ENCODE peak calls at places on chromosomes 4 and X, in six cellular contexts. One of them, this sample, is unnamed.

GRCh38 chrX:97835969-97836368 is 952.3 kb downstream of the RPA4 start:
- DNase-seq in fibroblast of mammary gland: no peak
- DNase-seq in cardiac muscle cell: no peak
- DNase-seq in AG04450: no peak
- DNase-seq in GM10248: no peak
- DNase-seq in A549: no peak
- DNase-seq in this sample: no peak

GRCh38 chr4:78235800-78236199 is 178.7 kb downstream of the FRAS1 start:
- DNase-seq in A549: no peak
- DNase-seq in fibroblast of mammary gland: no peak
- DNase-seq in AG04450: no peak
- DNase-seq in cardiac muscle cell: no peak
- DNase-seq in GM10248: no peak
- DNase-seq in this sample: no peak

GRCh38 chr4:16608123-16608522 is 290.3 kb downstream of the LDB2 start:
- DNase-seq in A549: no peak
- DNase-seq in AG04450: no peak
- DNase-seq in fibroblast of mammary gland: no peak
- DNase-seq in cardiac muscle cell: no peak
- DNase-seq in GM10248: no peak
- DNase-seq in this sample: no peak

GRCh38 chrX:2705036-2705435 is 13.9 kb downstream of the CD99 start:
- DNase-seq in GM10248: no peak
- DNase-seq in fibroblast of mammary gland: peak; percentile 50
- DNase-seq in AG04450: no peak
- DNase-seq in cardiac muscle cell: no peak
- DNase-seq in A549: no peak
- DNase-seq in this sample: no peak

GRCh38 chr4:139563515-139563914 is 7.5 kb upstream of the SETD7 start:
- DNase-seq in fibroblast of mammary gland: no peak
- DNase-seq in GM10248: no peak
- DNase-seq in A549: no peak
- DNase-seq in cardiac muscle cell: no peak
- DNase-seq in AG04450: no peak
- DNase-seq in this sample: no peak

GRCh38 chrX:145821898-145822567 is 4.4 kb downstream of the SLITRK2 start:
- DNase-seq in GM10248: no peak
- DNase-seq in AG04450: no peak
- DNase-seq in fibroblast of mammary gland: no peak
- DNase-seq in A549: no peak
- DNase-seq in cardiac muscle cell: no peak
- DNase-seq in this sample: no peak

GRCh38 chr4:54657556-54658313 is at the start of gene KIT:
- DNase-seq in AG04450: no peak
- DNase-seq in fibroblast of mammary gland: no peak
- DNase-seq in GM10248: peak; percentile 17
- DNase-seq in cardiac muscle cell: peak; percentile 85
- DNase-seq in A549: no peak
- DNase-seq in this sample: no peak

GRCh38 chrX:10085223-10085622 is 71.6 kb upstream of the CLCN4 start:
- DNase-seq in fibroblast of mammary gland: no peak
- DNase-seq in A549: no peak
- DNase-seq in GM10248: no peak
- DNase-seq in cardiac muscle cell: no peak
- DNase-seq in AG04450: no peak
- DNase-seq in this sample: no peak

GRCh38 chr4:184506527-184507121 is 32.3 kb upstream of the IRF2 start:
- DNase-seq in GM10248: peak; percentile 73
- DNase-seq in cardiac muscle cell: no peak
- DNase-seq in A549: peak; percentile 8
- DNase-seq in AG04450: no peak
- DNase-seq in fibroblast of mammary gland: no peak
- DNase-seq in this sample: no peak

GRCh38 chrX:46573896-46574336 is 351 bp downstream of the CHST7 start:
- DNase-seq in fibroblast of mammary gland: peak; percentile 49
- DNase-seq in cardiac muscle cell: peak; percentile 37
- DNase-seq in AG04450: no peak
- DNase-seq in GM10248: peak; percentile 48
- DNase-seq in A549: peak; percentile 54
- DNase-seq in this sample: peak; percentile 70

GRCh38 chrX:153974726-153975286 is 2.3 kb downstream of the TMEM187 start:
- DNase-seq in fibroblast of mammary gland: no peak
- DNase-seq in cardiac muscle cell: no peak
- DNase-seq in A549: no peak
- DNase-seq in GM10248: no peak
- DNase-seq in AG04450: no peak
- DNase-seq in this sample: no peak

GRCh38 chrX:101257448-101258259 is 33.5 kb downstream of the TAF7L start:
- DNase-seq in fibroblast of mammary gland: peak; percentile 64
- DNase-seq in A549: no peak
- DNase-seq in cardiac muscle cell: no peak
- DNase-seq in GM10248: no peak
- DNase-seq in AG04450: peak; percentile 26
- DNase-seq in this sample: no peak

GRCh38 chr4:19983072-19983471 is 268.6 kb upstream of the SLIT2 start:
- DNase-seq in GM10248: no peak
- DNase-seq in fibroblast of mammary gland: peak; percentile 95
- DNase-seq in AG04450: peak; percentile 86
- DNase-seq in A549: no peak
- DNase-seq in cardiac muscle cell: no peak
- DNase-seq in this sample: no peak

GRCh38 chr4:4289930-4290850 is at the start of the genes LYAR and ZBTB49:
- DNase-seq in fibroblast of mammary gland: peak; percentile 82
- DNase-seq in AG04450: peak; percentile 66
- DNase-seq in A549: peak; percentile 85
- DNase-seq in cardiac muscle cell: peak; percentile 95
- DNase-seq in GM10248: peak; percentile 98
- DNase-seq in this sample: peak; percentile 94

GRCh38 chr4:4289055-4289454 is 899 bp downstream of the LYAR start:
- DNase-seq in AG04450: no peak
- DNase-seq in cardiac muscle cell: no peak
- DNase-seq in GM10248: no peak
- DNase-seq in fibroblast of mammary gland: no peak
- DNase-seq in A549: peak; percentile 1
- DNase-seq in this sample: no peak

GRCh38 chr4:4284827-4285618 is 4.9 kb downstream of the LYAR start:
- DNase-seq in AG04450: no peak
- DNase-seq in A549: no peak
- DNase-seq in GM10248: no peak
- DNase-seq in fibroblast of mammary gland: peak; percentile 68
- DNase-seq in cardiac muscle cell: peak; percentile 9
- DNase-seq in this sample: peak; percentile 1

GRCh38 chr4:4289575-4289929 is 402 bp downstream of the LYAR start:
- DNase-seq in fibroblast of mammary gland: peak; percentile 19
- DNase-seq in A549: peak; percentile 18
- DNase-seq in cardiac muscle cell: no peak
- DNase-seq in AG04450: no peak
- DNase-seq in GM10248: peak; percentile 22
- DNase-seq in this sample: peak; percentile 9

GRCh38 chr4:4288098-4288497 is 1.9 kb downstream of the LYAR start:
- DNase-seq in GM10248: no peak
- DNase-seq in cardiac muscle cell: no peak
- DNase-seq in A549: no peak
- DNase-seq in fibroblast of mammary gland: no peak
- DNase-seq in AG04450: no peak
- DNase-seq in this sample: no peak
- TF ChIP-seq CTCF in GM10248: no peak
- TF ChIP-seq CTCF in cardiac muscle cell: no peak
- TF ChIP-seq CTCF in A549: no peak
- TF ChIP-seq CTCF in fibroblast of mammary gland: no peak
- TF ChIP-seq CTCF in AG04450: no peak
- TF ChIP-seq CTCF in this sample: no peak

DNA sequence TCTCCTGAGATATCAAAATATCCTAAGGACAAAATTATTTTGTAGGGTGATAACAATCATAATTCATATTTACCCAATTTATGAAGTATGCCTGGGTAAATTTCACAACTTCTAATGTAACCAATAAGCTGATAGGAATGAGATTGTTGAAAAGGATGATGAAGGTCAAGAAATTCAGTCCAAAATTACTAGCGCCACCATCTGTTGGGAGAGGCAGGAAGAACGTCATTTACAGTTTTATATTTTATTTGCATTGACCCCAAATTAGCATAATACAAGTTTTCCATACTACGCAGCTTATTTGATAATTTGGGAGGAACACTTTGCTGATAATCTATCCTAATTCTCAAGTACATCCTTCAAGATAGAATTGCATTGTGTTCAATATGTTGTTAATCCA is 78.7 kb downstream of the ATP8A1 start:
- DNase-seq in cardiac muscle cell: no peak
- DNase-seq in fibroblast of mammary gland: no peak
- DNase-seq in AG04450: no peak
- DNase-seq in GM10248: no peak
- DNase-seq in A549: no peak
- DNase-seq in this sample: no peak
- TF ChIP-seq CTCF in cardiac muscle cell: no peak
- TF ChIP-seq CTCF in fibroblast of mammary gland: peak; percentile 0
- TF ChIP-seq CTCF in AG04450: no peak
- TF ChIP-seq CTCF in GM10248: no peak
- TF ChIP-seq CTCF in A549: no peak
- TF ChIP-seq CTCF in this sample: no peak

GRCh38 chrX:56975611-56976010 is 19.7 kb downstream of the SPIN3 start:
- DNase-seq in A549: no peak
- DNase-seq in AG04450: no peak
- DNase-seq in GM10248: no peak
- DNase-seq in fibroblast of mammary gland: peak; percentile 6
- DNase-seq in cardiac muscle cell: no peak
- DNase-seq in this sample: no peak
- TF ChIP-seq CTCF in A549: no peak
- TF ChIP-seq CTCF in AG04450: no peak
- TF ChIP-seq CTCF in GM10248: no peak
- TF ChIP-seq CTCF in fibroblast of mammary gland: peak; percentile 8
- TF ChIP-seq CTCF in cardiac muscle cell: peak; percentile 9
- TF ChIP-seq CTCF in this sample: no peak

GRCh38 chrX:148070504-148070877 is 89.4 kb downstream of the FMR1NB start:
- DNase-seq in cardiac muscle cell: no peak
- DNase-seq in fibroblast of mammary gland: no peak
- DNase-seq in GM10248: no peak
- DNase-seq in A549: no peak
- DNase-seq in AG04450: no peak
- DNase-seq in this sample: no peak
- TF ChIP-seq CTCF in cardiac muscle cell: no peak
- TF ChIP-seq CTCF in fibroblast of mammary gland: no peak
- TF ChIP-seq CTCF in GM10248: no peak
- TF ChIP-seq CTCF in A549: no peak
- TF ChIP-seq CTCF in AG04450: no peak
- TF ChIP-seq CTCF in this sample: no peak

GRCh38 chrX:128805236-128805635 is 718.1 kb downstream of the SMARCA1 start:
- DNase-seq in GM10248: no peak
- DNase-seq in fibroblast of mammary gland: no peak
- DNase-seq in A549: no peak
- DNase-seq in AG04450: no peak
- DNase-seq in cardiac muscle cell: no peak
- DNase-seq in this sample: no peak

GRCh38 chrX:128804828-128805227 is 718.5 kb downstream of the SMARCA1 start:
- DNase-seq in A549: no peak
- DNase-seq in GM10248: no peak
- DNase-seq in fibroblast of mammary gland: no peak
- DNase-seq in AG04450: no peak
- DNase-seq in cardiac muscle cell: no peak
- DNase-seq in this sample: no peak

GRCh38 chrX:128800138-128800537 is 723.2 kb downstream of the SMARCA1 start:
- DNase-seq in cardiac muscle cell: no peak
- DNase-seq in fibroblast of mammary gland: no peak
- DNase-seq in A549: no peak
- DNase-seq in AG04450: no peak
- DNase-seq in GM10248: no peak
- DNase-seq in this sample: no peak
- TF ChIP-seq CTCF in cardiac muscle cell: no peak
- TF ChIP-seq CTCF in fibroblast of mammary gland: no peak
- TF ChIP-seq CTCF in A549: peak; percentile 17
- TF ChIP-seq CTCF in AG04450: no peak
- TF ChIP-seq CTCF in GM10248: no peak
- TF ChIP-seq CTCF in this sample: no peak

GRCh38 chrX:48829016-48829735 is 2.9 kb downstream of the ERAS start:
- DNase-seq in GM10248: no peak
- DNase-seq in A549: no peak
- DNase-seq in fibroblast of mammary gland: no peak
- DNase-seq in cardiac muscle cell: no peak
- DNase-seq in AG04450: no peak
- DNase-seq in this sample: no peak

GRCh38 chrX:48827654-48827968 is 1.3 kb downstream of the ERAS start:
- DNase-seq in cardiac muscle cell: no peak
- DNase-seq in A549: no peak
- DNase-seq in GM10248: no peak
- DNase-seq in AG04450: no peak
- DNase-seq in fibroblast of mammary gland: no peak
- DNase-seq in this sample: no peak

GRCh38 chrX:48824066-48824465 is 2.2 kb upstream of the ERAS start:
- DNase-seq in AG04450: no peak
- DNase-seq in A549: no peak
- DNase-seq in fibroblast of mammary gland: no peak
- DNase-seq in GM10248: no peak
- DNase-seq in cardiac muscle cell: no peak
- DNase-seq in this sample: no peak

GRCh38 chrX:48826876-48827653 is 752 bp downstream of the ERAS start:
- DNase-seq in GM10248: no peak
- DNase-seq in cardiac muscle cell: no peak
- DNase-seq in AG04450: no peak
- DNase-seq in A549: no peak
- DNase-seq in fibroblast of mammary gland: no peak
- DNase-seq in this sample: no peak

DNA sequence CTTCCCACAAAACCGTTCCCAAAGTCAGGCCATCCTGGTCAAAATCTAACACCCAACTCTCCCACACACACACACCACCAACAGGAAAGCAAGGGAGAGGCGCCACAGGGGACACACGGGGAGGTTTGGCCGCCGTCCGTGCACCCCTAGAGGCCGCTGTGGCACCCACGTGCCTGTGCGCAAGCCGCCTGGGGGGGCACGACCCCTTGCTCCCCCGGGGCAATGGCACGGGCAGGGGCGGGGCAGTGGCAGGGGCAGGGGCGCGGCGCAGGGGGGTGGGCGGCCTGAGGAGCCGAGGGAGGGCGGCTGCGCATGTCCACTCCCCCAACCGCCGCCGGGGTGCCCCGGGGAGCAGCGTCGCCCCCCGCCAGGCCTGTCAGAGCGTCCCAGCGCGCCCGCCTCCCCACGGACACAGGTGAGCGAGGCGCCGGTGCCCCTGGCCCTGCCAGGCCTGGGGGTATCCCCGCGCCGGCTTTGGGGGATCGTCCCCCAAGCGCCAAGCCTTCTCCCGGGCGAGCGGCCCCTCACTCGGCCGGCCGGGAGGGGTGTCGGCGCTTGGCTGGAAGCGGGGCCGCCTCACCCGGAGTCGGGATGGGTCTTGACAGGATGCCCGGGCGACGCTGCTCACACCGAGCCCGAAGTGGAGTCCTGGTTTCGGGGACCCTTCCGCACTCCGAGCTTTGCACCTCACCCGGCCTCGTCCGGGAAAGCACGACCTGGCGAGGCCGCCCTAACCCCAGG is at the start of gene ERAS:
- DNase-seq in A549: no peak
- DNase-seq in cardiac muscle cell: no peak
- DNase-seq in GM10248: no peak
- DNase-seq in AG04450: no peak
- DNase-seq in fibroblast of mammary gland: no peak
- DNase-seq in this sample: no peak
- TF ChIP-seq CTCF in A549: no peak
- TF ChIP-seq CTCF in cardiac muscle cell: no peak
- TF ChIP-seq CTCF in GM10248: peak; percentile 33
- TF ChIP-seq CTCF in AG04450: no peak
- TF ChIP-seq CTCF in fibroblast of mammary gland: no peak
- TF ChIP-seq CTCF in this sample: no peak

This sample was measured in Calu3.